ENCODE peak calls at places on chromosomes 4 and X, in ten cellular contexts. Q is sciatic nerve; M is posterior vena cava; E is activated CD4-positive, alpha-beta memory T cell treated with anti-CD3 and anti-CD28 coated beads for 36 hours; G is cardiac muscle cell; L is body of pancreas; Y is AML-193; Z is HEK293T; F is spleen; A is AG20443. T is an unnamed sample.

GRCh38 chr4:20337261-20337664 is 85.6 kb downstream of the SLIT2 start:
- DNase-seq in Q (no peak), M (no peak), E (no peak), G (no peak), L (no peak), Y (no peak), Z (no peak), F (no peak), A (no peak), T (no peak)

GRCh38 chr4:82787342-82787741 is 11.3 kb downstream of the SCD5 start:
- DNase-seq in Q (no peak), M (no peak), E (no peak), G (peak; percentile 39), L (no peak), Y (no peak), Z (no peak), F (no peak), A (peak; percentile 46), T (no peak)

GRCh38 chr4:176774852-176775251 is 17.9 kb downstream of the VEGFC start:
- DNase-seq in Q (no peak), M (no peak), E (no peak), G (no peak), L (no peak), Y (no peak), Z (no peak), F (no peak), A (no peak), T (no peak)

GRCh38 chr4:184120549-184121127 is 97.0 kb downstream of the ENPP6 start:
- DNase-seq in Q (no peak), M (no peak), E (no peak), G (no peak), L (no peak), Y (no peak), Z (no peak), F (no peak), A (peak; percentile 3), T (no peak)

GRCh38 chr4:138868562-138868961 is 147.0 kb upstream of the NOCT start:
- DNase-seq in Q (no peak), M (no peak), E (no peak), G (peak; percentile 32), L (no peak), Y (no peak), Z (no peak), F (no peak), A (no peak), T (no peak)

GRCh38 chrX:129779747-129780146 is at the start of gene SASH3:
- DNase-seq in Q (peak; percentile 66), M (peak; percentile 88), E (peak; percentile 81), G (no peak), L (no peak), Y (peak; percentile 63), Z (no peak), F (peak; percentile 95), A (no peak), T (peak; percentile 48)

GRCh38 chrX:149881081-149881711 is at the start of gene MAGEA8:
- DNase-seq in Q (no peak), M (peak; percentile 66), E (peak; percentile 13), G (no peak), L (no peak), Y (no peak), Z (no peak), F (no peak), A (no peak), T (no peak)

GRCh38 chr4:40963912-40964478 is 214.2 kb downstream of the NSUN7 start:
- DNase-seq in Q (no peak), M (no peak), E (no peak), G (peak; percentile 54), L (no peak), Y (no peak), Z (no peak), F (no peak), A (no peak), T (no peak)